ENCODE peak calls at places on chromosome 16, in nine cellular contexts. L is AG20443; Y is Right ventricle myocardium inferior; J is KG1; Q is GM19239; D is D341Med; S is progenitor cell of endocrine pancreas; I is CD4-positive, alpha-beta memory T cell; V is heart left ventricle. N is an unnamed sample.

GRCh38 chr16:30030011-30030685 is 923 bp downstream of the TLCD3B start:
- DNase-seq in L (no peak), Y (no peak), J (no peak), Q (no peak), D (no peak), S (no peak), I (no peak), V (no peak), N (no peak)

GRCh38 chr16:2742323-2743006 is 10.0 kb upstream of the SRRM2 start:
- DNase-seq in L (no peak), Y (no peak), J (no peak), Q (no peak), D (no peak), S (no peak), I (no peak), V (no peak), N (no peak)

GRCh38 chr16:75256059-75256870 is 4.8 kb upstream of the BCAR1 start:
- DNase-seq in L (no peak), Y (peak; percentile 70), J (no peak), Q (no peak), D (no peak), S (no peak), I (no peak), V (peak; percentile 64), N (no peak)

GRCh38 chr16:51290886-51291285 is 139.8 kb upstream of the SALL1 start:
- DNase-seq in L (no peak), Y (no peak), J (no peak), Q (no peak), D (no peak), S (no peak), I (no peak), V (no peak), N (no peak)

GRCh38 chr16:30893082-30893743 is 664 bp downstream of the BCL7C start:
- DNase-seq in L (no peak), Y (no peak), J (no peak), Q (no peak), D (no peak), S (no peak), I (no peak), V (no peak), N (no peak)

GRCh38 chr16:19555938-19556778 is 655 bp downstream of the VPS35L start:
- DNase-seq in L (no peak), Y (no peak), J (peak; percentile 59), Q (no peak), D (no peak), S (peak; percentile 11), I (peak; percentile 23), V (no peak), N (no peak)

GRCh38 chr16:17273142-17273561 is 197.6 kb downstream of the XYLT1 start:
- DNase-seq in L (peak; percentile 91), Y (no peak), J (no peak), Q (no peak), D (no peak), S (no peak), I (no peak), V (no peak), N (peak; percentile 6)

GRCh38 chr16:47475786-47476185 is 14.7 kb downstream of the PHKB start:
- DNase-seq in L (no peak), Y (no peak), J (no peak), Q (no peak), D (no peak), S (no peak), I (no peak), V (no peak), N (no peak)

GRCh38 chr16:73093146-73094144 is 45.5 kb upstream of the ZFHX3 start:
- DNase-seq in L (no peak), Y (no peak), J (no peak), Q (no peak), D (peak; percentile 52), S (no peak), I (no peak), V (peak; percentile 69), N (peak; percentile 47)

GRCh38 chr16:26787924-26788323 is 278.8 kb upstream of the C16orf82 start:
- DNase-seq in L (no peak), Y (no peak), J (no peak), Q (no peak), D (no peak), S (no peak), I (no peak), V (no peak), N (no peak)

GRCh38 chr16:85394511-85395206 is 218.5 kb upstream of the GSE1 start:
- DNase-seq in L (no peak), Y (peak; percentile 26), J (no peak), Q (no peak), D (no peak), S (no peak), I (no peak), V (no peak), N (no peak)

GRCh38 chr16:79093554-79093967 is 507.0 kb downstream of the MAF start:
- DNase-seq in L (no peak), Y (peak; percentile 73), J (peak; percentile 87), Q (no peak), D (no peak), S (no peak), I (peak; percentile 18), V (no peak), N (no peak)

GRCh38 chr16:83402160-83402794 is 405.5 kb upstream of the HSBP1 start:
- DNase-seq in L (peak; percentile 12), Y (no peak), J (no peak), Q (no peak), D (no peak), S (no peak), I (no peak), V (no peak), N (no peak)

GRCh38 chr16:19005561-19006445 is 22.1 kb downstream of the TMC7 start:
- DNase-seq in L (peak; percentile 24), Y (no peak), J (no peak), Q (no peak), D (no peak), S (no peak), I (no peak), V (peak; percentile 60), N (no peak)

GRCh38 chr16:1309888-1310831 is 724 bp downstream of the UBE2I start:
- DNase-seq in L (peak; percentile 59), Y (no peak), J (no peak), Q (peak; percentile 60), D (no peak), S (no peak), I (peak; percentile 56), V (peak; percentile 58), N (no peak)

N was measured in retinal pigment epithelial cell.